ENCODE peak calls at places on chromosomes 5 and 9, in five cellular contexts. J is upper lobe of right lung; G is caudate nucleus; L is iPS DF 6.9; Z is activated CD8-positive, alpha-beta memory T cell treated with anti-CD3 and anti-CD28 coated beads, Interleukin-2, amount 50 U/mL, for 48 hours. T is an unnamed sample.

GRCh38 chr9:93451762-93452709 is 551 bp downstream of the FAM120A start:
- DNase-seq in J (peak), G (peak), L (no peak), Z (peak), T (peak)

GRCh38 chr5:21398511-21398910 is 1410.5 kb upstream of the CDH18 start:
- DNase-seq in J (no peak), G (no peak), L (no peak), Z (no peak), T (no peak)

GRCh38 chr9:9091387-9091786 is 1291.8 kb upstream of the DMAC1 start:
- DNase-seq in J (no peak), G (no peak), L (no peak), Z (no peak), T (no peak)

GRCh38 chr5:170496629-170497028 is 7.2 kb upstream of the KCNIP1 start:
- DNase-seq in J (no peak), G (no peak), L (no peak), Z (no peak), T (no peak)

GRCh38 chr9:116646661-116647514 is 40.2 kb upstream of the TRIM32 start:
- DNase-seq in J (no peak), G (no peak), L (no peak), Z (no peak), T (no peak)

GRCh38 chr5:34002629-34003328 is 5.1 kb downstream of the AMACR start:
- DNase-seq in J (no peak), G (no peak), L (no peak), Z (no peak), T (no peak)

GRCh38 chr5:80491296-80491695 is 3.4 kb downstream of the FAM151B start:
- DNase-seq in J (no peak), G (no peak), L (no peak), Z (no peak), T (no peak)

GRCh38 chr5:168578506-168579205 is 512 bp downstream of the PANK3 start:
- DNase-seq in J (no peak), G (peak), L (no peak), Z (no peak), T (no peak)

GRCh38 chr9:128286435-128286834 is 10.4 kb downstream of the SWI5 start:
- DNase-seq in J (no peak), G (peak), L (no peak), Z (no peak), T (no peak)

GRCh38 chr9:34463901-34464232 is 5.3 kb downstream of the DNAI1 start:
- DNase-seq in J (no peak), G (no peak), L (no peak), Z (no peak), T (no peak)

GRCh38 chr9:85246566-85246965 is 495.2 kb downstream of the AGTPBP1 start:
- DNase-seq in J (no peak), G (no peak), L (no peak), Z (no peak), T (no peak)

GRCh38 chr5:7875151-7875550 is 6.2 kb downstream of the MTRR start:
- DNase-seq in J (no peak), G (no peak), L (no peak), Z (no peak), T (no peak)

GRCh38 chr9:15142903-15143534 is 164.0 kb downstream of the TTC39B start:
- DNase-seq in J (no peak), G (no peak), L (peak), Z (no peak), T (no peak)

GRCh38 chr9:136177224-136177623 is 27.7 kb downstream of the LHX3 start:
- DNase-seq in J (no peak), G (no peak), L (no peak), Z (no peak), T (peak)

GRCh38 chr5:71537681-71538080 is 49.5 kb upstream of the MCCC2 start:
- DNase-seq in J (no peak), G (no peak), L (no peak), Z (no peak), T (no peak)

GRCh38 chr5:120958877-120959485 is 494.9 kb downstream of the PRR16 start:
- DNase-seq in J (no peak), G (no peak), L (no peak), Z (no peak), T (no peak)

GRCh38 chr5:141637266-141637692 is 482 bp downstream of the RELL2 start:
- DNase-seq in J (peak), G (no peak), L (no peak), Z (peak), T (peak)

GRCh38 chr9:82206490-82206889 is 217.9 kb downstream of the SPATA31D1 start:
- DNase-seq in J (no peak), G (no peak), L (no peak), Z (no peak), T (no peak)

GRCh38 chr9:109264865-109265532 is 55.9 kb downstream of the EPB41L4B start:
- DNase-seq in J (no peak), G (no peak), L (no peak), Z (no peak), T (no peak)

GRCh38 chr9:35951736-35952135 is 6.2 kb downstream of the OR2S2 start:
- DNase-seq in J (no peak), G (no peak), L (no peak), Z (no peak), T (no peak)

GRCh38 chr5:95392593-95393182 is 1.5 kb downstream of the FAM81B start:
- DNase-seq in J (no peak), G (no peak), L (peak), Z (no peak), T (no peak)

GRCh38 chr5:126597156-126597555 is 2.1 kb upstream of the ALDH7A1 start:
- DNase-seq in J (no peak), G (no peak), L (no peak), Z (no peak), T (no peak)

GRCh38 chr5:115179068-115179958 is 9.6 kb upstream of the TRIM36 start:
- DNase-seq in J (no peak), G (no peak), L (no peak), Z (no peak), T (peak)

GRCh38 chr5:81222285-81222684 is 10.8 kb upstream of the CKMT2 start:
- DNase-seq in J (no peak), G (no peak), L (no peak), Z (no peak), T (no peak)

GRCh38 chr5:7397005-7397546 is 1.1 kb downstream of the ADCY2 start:
- DNase-seq in J (no peak), G (no peak), L (no peak), Z (no peak), T (no peak)

GRCh38 chr9:68781866-68782265 is 76.8 kb downstream of the PIP5K1B start:
- DNase-seq in J (no peak), G (no peak), L (no peak), Z (no peak), T (no peak)

GRCh38 chr5:133324926-133325325 is 273.1 kb downstream of the HSPA4 start:
- DNase-seq in J (no peak), G (no peak), L (no peak), Z (no peak), T (no peak)

GRCh38 chr9:98146101-98146991 is 27.3 kb upstream of the TRIM14 start:
- DNase-seq in J (peak), G (no peak), L (no peak), Z (no peak), T (no peak)

GRCh38 chr5:151675956-151676712 is 10.6 kb downstream of the SPARC start:
- DNase-seq in J (no peak), G (no peak), L (no peak), Z (no peak), T (no peak)

GRCh38 chr9:130661461-130662098 is 2.8 kb upstream of the PRDM12 start:
- DNase-seq in J (no peak), G (no peak), L (no peak), Z (no peak), T (peak)

GRCh38 chr5:79613571-79613970 is 1.3 kb downstream of the TENT2 start:
- DNase-seq in J (no peak), G (no peak), L (no peak), Z (no peak), T (no peak)

GRCh38 chr9:125332527-125332926 is 70.9 kb downstream of the GAPVD1 start:
- DNase-seq in J (no peak), G (no peak), L (no peak), Z (no peak), T (no peak)

GRCh38 chr9:82334286-82334685 is 345.7 kb downstream of the SPATA31D1 start:
- DNase-seq in J (no peak), G (no peak), L (no peak), Z (no peak), T (no peak)

GRCh38 chr5:112146323-112146848 is 272.7 kb downstream of the EPB41L4A start:
- DNase-seq in J (no peak), G (no peak), L (no peak), Z (no peak), T (no peak)

GRCh38 chr5:79746645-79747044 is 57.0 kb downstream of the CMYA5 start:
- DNase-seq in J (no peak), G (no peak), L (no peak), Z (no peak), T (no peak)

GRCh38 chr9:95029720-95030119 is 287.8 kb downstream of the FANCC start:
- DNase-seq in J (no peak), G (no peak), L (no peak), Z (no peak), T (no peak)

GRCh38 chr5:152142845-152143469 is 218.3 kb upstream of the GLRA1 start:
- DNase-seq in J (peak), G (peak), L (peak), Z (peak), T (peak)

GRCh38 chr5:115857621-115858349 is 16.1 kb downstream of the AP3S1 start:
- DNase-seq in J (no peak), G (no peak), L (no peak), Z (no peak), T (no peak)

GRCh38 chr5:91028518-91028956 is 354.6 kb downstream of the ARRDC3 start:
- DNase-seq in J (no peak), G (no peak), L (no peak), Z (no peak), T (no peak)

T was measured in WTC11.